ENCODE peak calls at places on chromosomes 3 and 15, in four cellular contexts. L is K562, K is OCI-LY7, A is psoas muscle. U is an unnamed sample. For H3K4me1 and H3K9me3, the result is how much of the 10 kb centered on the place peaks cover.

GRCh38 chr3:9169951-9170850 is 79.2 kb downstream of the SRGAP3 start:
- DNase-seq in L (no peak), K (no peak), A (no peak), U (no peak)

GRCh38 chr3:175728566-175728965 is 869.4 kb downstream of the NAALADL2 start:
- DNase-seq in L (no peak), K (no peak), A (no peak), U (no peak)

GRCh38 chr3:48919215-48920138 is 835 bp downstream of the ARIH2 start:
- DNase-seq in L (peak), K (peak), A (peak), U (peak)

GRCh38 chr3:196400331-196400730 is 31.9 kb downstream of the UBXN7 start:
- DNase-seq in L (no peak), K (no peak), A (no peak), U (no peak)

GRCh38 chr3:185250247-185250646 is 3.6 kb downstream of the EHHADH start:
- DNase-seq in L (no peak), K (no peak), A (no peak), U (no peak)

GRCh38 chr3:151584603-151585002 is 123.7 kb upstream of the IGSF10 start:
- DNase-seq in L (peak), K (no peak), A (no peak), U (no peak)

GRCh38 chr15:29937956-29938355 is 115.7 kb upstream of the TJP1 start:
- DNase-seq in L (no peak), K (no peak), A (no peak), U (no peak)

GRCh38 chr3:157175678-157176077 is 15.7 kb upstream of the CCNL1 start:
- DNase-seq in L (peak), K (no peak), A (peak), U (no peak)

GRCh38 chr3:69087030-69087791 is 2.5 kb downstream of the ARL6IP5 start:
- DNase-seq in L (no peak), K (no peak), A (no peak), U (no peak)

GRCh38 chr3:77687545-77687944 is 647.6 kb downstream of the ROBO2 start:
- DNase-seq in L (no peak), K (no peak), A (no peak), U (no peak)

GRCh38 chr3:73592154-73592877 is 32.4 kb downstream of the PDZRN3 start:
- DNase-seq in L (no peak), K (no peak), A (no peak), U (no peak)

GRCh38 chr15:48865387-48866079 is 12.4 kb upstream of the EID1 start:
- DNase-seq in L (no peak), K (no peak), A (no peak), U (no peak)

GRCh38 chr15:72538931-72539330 is 64.8 kb downstream of the ARIH1 start:
- DNase-seq in L (no peak), K (no peak), A (no peak), U (no peak)

GRCh38 chr3:102181202-102181920 is 253.5 kb upstream of the ZPLD1 start:
- DNase-seq in L (no peak), K (no peak), A (no peak), U (no peak)

GRCh38 chr3:9279959-9280358 is 30.5 kb upstream of the SRGAP3 start:
- DNase-seq in L (no peak), K (no peak), A (no peak), U (no peak)

GRCh38 chr15:66014639-66015182 is 145.4 kb downstream of the RAB11A start:
- DNase-seq in L (no peak), K (peak), A (no peak), U (no peak)

GRCh38 chr15:86038491-86038890 is 41.2 kb upstream of the AGBL1 start:
- DNase-seq in L (no peak), K (no peak), A (no peak), U (no peak)

GRCh38 chr3:188631291-188632010 is 477.5 kb downstream of the LPP start:
- DNase-seq in L (no peak), K (no peak), A (no peak), U (no peak)

GRCh38 chr3:171306631-171307030 is 153.6 kb downstream of the TNIK start:
- DNase-seq in L (no peak), K (no peak), A (peak), U (no peak)

GRCh38 chr3:8972614-8973013 is 9.3 kb upstream of the RAD18 start:
- DNase-seq in L (peak), K (no peak), A (no peak), U (no peak)

GRCh38 chr3:113985526-113985925 is 37.7 kb downstream of the ZDHHC23 start:
- DNase-seq in L (no peak), K (peak), A (no peak), U (no peak)

GRCh38 chr15:43749690-43750345 is 3.6 kb downstream of the PDIA3 start:
- DNase-seq in L (no peak), K (peak), A (no peak), U (no peak)

GRCh38 chr3:186826316-186826977 is 16.1 kb upstream of the ADIPOQ start:
- DNase-seq in L (no peak), K (no peak), A (no peak), U (peak)

GRCh38 chr3:37074178-37074577 is 80.9 kb downstream of the MLH1 start:
- DNase-seq in L (no peak), K (no peak), A (no peak), U (no peak)

GRCh38 chr3:59734061-59734460 is 684.2 kb upstream of the CFAP20DC start:
- DNase-seq in L (peak), K (no peak), A (no peak), U (no peak)

GRCh38 chr15:99435138-99435695 is 130.6 kb upstream of the MEF2A start:
- DNase-seq in L (no peak), K (peak), A (peak), U (peak)

GRCh38 chr3:29614954-29615353 is 334.1 kb downstream of the RBMS3 start:
- DNase-seq in L (no peak), K (no peak), A (no peak), U (no peak)

GRCh38 chr15:69997701-69998273 is 99.9 kb downstream of the TLE3 start:
- DNase-seq in L (no peak), K (peak), A (peak), U (no peak)

GRCh38 chr15:26971303-26972018 is 480 bp downstream of the GABRG3 start:
- DNase-seq in L (no peak), K (no peak), A (no peak), U (no peak)

GRCh38 chr3:42979044-42979962 is at the start of gene GASK1A:
- DNase-seq in L (no peak), K (no peak), A (peak), U (peak)

GRCh38 chr15:41585140-41586047 is 26.4 kb downstream of the TYRO3 start:
- DNase-seq in L (no peak), K (no peak), A (peak), U (peak)

GRCh38 chr3:49750056-49750455 is 26.3 kb upstream of the GMPPB start:
- DNase-seq in L (no peak), K (no peak), A (no peak), U (no peak)

GRCh38 chr3:95923496-95924210 is 890.7 kb upstream of the EPHA6 start:
- DNase-seq in L (peak), K (no peak), A (no peak), U (no peak)

GRCh38 chr3:195098741-195099525 is 172.0 kb downstream of the XXYLT1 start:
- DNase-seq in L (no peak), K (no peak), A (peak), U (no peak)

DNA sequence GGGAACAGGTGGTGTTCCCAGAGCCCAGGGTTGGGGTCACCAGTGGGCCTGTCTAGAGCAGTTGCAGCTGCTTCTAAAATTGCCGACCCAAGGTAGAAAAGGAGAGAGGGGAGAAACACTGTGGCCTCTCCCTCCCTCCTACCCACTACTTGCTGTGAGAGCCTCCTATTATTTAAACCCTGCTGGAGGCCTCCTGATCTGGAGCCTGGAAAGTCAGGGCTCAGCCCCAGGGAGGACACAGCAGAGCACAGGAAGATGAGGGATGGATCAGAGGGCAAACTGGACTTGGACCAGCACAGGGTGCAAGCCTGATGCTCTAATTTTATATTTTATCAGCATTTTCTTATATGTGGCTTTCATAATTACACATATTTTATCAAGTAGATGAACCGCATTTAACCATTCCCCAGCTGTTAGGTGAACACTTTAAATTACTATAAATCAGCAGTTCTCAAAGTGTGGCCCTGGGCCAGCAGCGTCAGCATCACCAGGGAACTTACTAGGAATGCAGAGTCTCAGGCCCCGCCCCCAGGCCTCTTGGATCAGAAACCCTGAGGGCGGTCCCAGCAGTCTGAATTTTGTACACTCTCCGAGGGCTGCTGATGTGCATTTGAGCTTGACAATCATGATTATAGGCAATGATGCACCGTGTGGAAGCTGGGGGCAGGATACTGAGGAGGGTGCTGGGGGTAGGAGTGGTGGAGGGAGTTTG is 26.7 kb downstream of the SMAD3 start:
- DNase-seq in L (peak), K (no peak), A (no peak), U (no peak)
- H3K4me1 ChIP-seq in L (half or more), K (half or more), A (half or more), U (under half)

DNA sequence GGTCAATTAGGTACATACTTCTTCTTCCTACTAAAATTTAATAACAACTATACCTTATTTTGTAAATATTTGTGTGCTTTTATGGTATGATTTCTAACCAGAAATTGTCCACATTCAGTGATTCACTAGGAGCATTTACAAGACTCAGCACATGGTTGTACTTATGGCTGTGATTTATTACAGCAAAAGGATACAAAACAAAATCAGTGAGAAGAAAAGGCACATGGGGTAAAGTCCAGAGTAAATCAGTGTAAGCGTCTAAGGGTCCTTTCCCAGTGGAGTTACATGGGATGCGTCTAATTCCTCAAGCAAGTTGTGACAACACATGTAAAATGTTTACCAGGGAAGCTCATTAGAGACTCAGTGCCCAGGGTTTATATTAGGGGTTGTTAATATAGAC is 31.1 kb downstream of the RNF13 start:
- DNase-seq in L (no peak), K (no peak), A (no peak), U (no peak)
- H3K9me3 ChIP-seq in L (under half), K (under half), A (under half), U (under half)

DNA sequence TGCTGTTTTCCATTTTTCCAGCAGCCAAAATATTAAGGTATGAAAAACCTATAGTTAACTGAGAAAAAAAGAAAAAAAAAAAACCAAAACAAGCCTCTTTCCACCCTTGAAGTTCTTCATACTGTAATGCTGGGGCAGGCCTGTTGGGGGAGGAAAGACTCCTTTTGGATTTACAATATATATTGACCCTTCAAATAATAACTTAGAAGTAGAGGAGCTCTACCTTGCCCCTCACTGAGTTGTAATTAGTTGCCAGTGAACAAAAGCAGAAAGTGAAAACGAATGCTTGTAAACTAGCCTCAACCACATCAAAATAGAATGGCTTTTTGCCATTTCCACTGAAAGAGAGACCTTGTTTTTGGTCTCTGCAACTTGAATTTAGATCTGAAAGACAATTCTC is 326.6 kb downstream of the NR2F2 start:
- DNase-seq in L (no peak), K (no peak), A (no peak), U (no peak)
- TF ChIP-seq CTCF in L (no peak), K (no peak), A (no peak), U (no peak)

GRCh38 chr15:75723847-75724660 is 11.4 kb upstream of the CSPG4 start:
- DNase-seq in L (peak), K (no peak), A (peak), U (peak)
- H3K4me1 ChIP-seq in L (under half), K (under half), A (under half), U (under half)

GRCh38 chr15:25188551-25189101 is 233.8 kb downstream of the SNRPN start:
- DNase-seq in L (no peak), K (no peak), A (peak), U (no peak)

GRCh38 chr15:25186906-25187645 is 232.3 kb downstream of the SNRPN start:
- DNase-seq in L (no peak), K (no peak), A (peak), U (no peak)

GRCh38 chr15:25186411-25186810 is 231.6 kb downstream of the SNRPN start:
- DNase-seq in L (no peak), K (no peak), A (peak), U (no peak)

GRCh38 chr15:25189551-25189950 is 234.8 kb downstream of the SNRPN start:
- DNase-seq in L (no peak), K (no peak), A (no peak), U (no peak)

DNA sequence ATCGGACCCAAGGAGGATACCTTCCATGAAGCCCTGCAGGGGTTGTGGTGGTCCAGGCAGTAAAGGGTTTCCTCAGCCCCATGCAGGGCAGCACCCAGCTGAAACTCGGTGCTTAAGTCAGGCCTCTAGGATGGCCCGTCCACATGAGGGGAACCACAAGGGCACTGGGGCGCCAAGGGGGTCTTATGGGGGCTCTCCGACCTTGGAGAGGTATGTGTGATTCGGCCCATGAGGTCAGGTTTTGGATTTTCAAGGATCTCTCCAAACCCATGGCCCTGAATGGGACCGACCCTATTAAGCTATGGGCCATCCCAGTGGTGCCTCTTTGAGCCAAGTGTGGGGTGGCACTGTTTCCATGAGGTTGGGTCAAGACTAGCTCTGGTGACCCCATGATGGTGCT is 233.3 kb downstream of the SNRPN start:
- DNase-seq in L (no peak), K (no peak), A (peak), U (no peak)
- H3K9me3 ChIP-seq in L (under half), K (under half), A (under half), U (half or more)

GRCh38 chr3:144590854-144591253 is 619.2 kb downstream of the DIPK2A start:
- DNase-seq in L (no peak), K (no peak), A (no peak), U (no peak)

GRCh38 chr3:144585953-144586352 is 614.3 kb downstream of the DIPK2A start:
- DNase-seq in L (no peak), K (no peak), A (no peak), U (no peak)

GRCh38 chr3:144586382-144586781 is 614.8 kb downstream of the DIPK2A start:
- DNase-seq in L (no peak), K (no peak), A (no peak), U (no peak)

DNA sequence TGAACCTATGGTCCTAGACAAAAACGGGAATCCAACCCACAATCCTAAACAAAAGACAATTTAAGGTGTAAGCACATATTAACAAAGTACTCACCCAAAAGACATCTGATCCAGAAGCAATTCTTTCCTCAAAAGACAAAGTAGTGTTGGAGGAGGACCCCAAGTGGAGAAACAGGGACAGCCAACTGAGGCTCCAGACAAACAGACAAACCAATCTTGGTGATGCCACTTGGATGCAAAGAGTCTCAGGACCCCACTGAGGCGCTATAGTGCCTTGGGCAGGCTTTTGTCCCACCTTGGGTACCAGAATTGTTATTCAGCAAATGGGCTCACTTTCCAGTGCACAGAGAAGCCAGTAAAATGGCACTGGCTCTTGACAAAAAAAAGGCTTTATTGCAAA is 613.8 kb downstream of the DIPK2A start:
- DNase-seq in L (no peak), K (no peak), A (no peak), U (no peak)
- TF ChIP-seq CTCF in L (no peak), K (no peak), A (no peak), U (no peak)

GRCh38 chr3:45610129-45610528 is 15.6 kb downstream of the LIMD1 start:
- DNase-seq in L (no peak), K (no peak), A (no peak), U (no peak)

GRCh38 chr3:45606991-45607712 is 12.6 kb downstream of the LIMD1 start:
- DNase-seq in L (no peak), K (no peak), A (no peak), U (no peak)

GRCh38 chr3:45608296-45608695 is 13.7 kb downstream of the LIMD1 start:
- DNase-seq in L (no peak), K (no peak), A (no peak), U (no peak)

GRCh38 chr3:45607790-45608189 is 13.2 kb downstream of the LIMD1 start:
- DNase-seq in L (no peak), K (no peak), A (no peak), U (no peak)

GRCh38 chr3:45608885-45609284 is 14.3 kb downstream of the LIMD1 start:
- DNase-seq in L (no peak), K (no peak), A (no peak), U (no peak)
- H3K4me1 ChIP-seq in L (under half), K (under half), A (half or more), U (under half)

GRCh38 chr3:15470804-15471203 is 43.4 kb downstream of the EAF1 start:
- DNase-seq in L (no peak), K (no peak), A (no peak), U (no peak)
- H3K9me3 ChIP-seq in L (under half), K (under half), A (under half), U (under half)